ENCODE peak calls at places on chromosomes 4 and X, in ten cellular contexts. K is prostate gland, P is suprapubic skin, L is spleen, D is GM12892, C is breast epithelium, E is HL-60, W is transverse colon, M is upper lobe of left lung, A is sigmoid colon. Q is an unnamed sample.

GRCh38 chr4:119039779-119040178 is 95.9 kb upstream of the MYOZ2 start:
- DNase-seq in M (peak), P (no peak), K (no peak), E (no peak), L (no peak), W (no peak), A (no peak), D (no peak), C (no peak), Q (no peak)

GRCh38 chr4:99536148-99536728 is 25.4 kb downstream of the C4orf17 start:
- DNase-seq in K (no peak), P (no peak), C (no peak), L (no peak), E (no peak), W (no peak), M (no peak), D (no peak), A (no peak), Q (no peak)

GRCh38 chrX:51860679-51861078 is 32.7 kb upstream of the MAGED1 start:
- DNase-seq in L (no peak), W (peak), K (peak), D (no peak), C (no peak), P (no peak), M (no peak), A (no peak), E (no peak), Q (no peak)

GRCh38 chr4:99405433-99406115 is 29.6 kb downstream of the ADH7 start:
- DNase-seq in C (peak), K (peak), E (peak), W (peak), D (no peak), M (no peak), P (peak), L (no peak), A (peak), Q (no peak)

GRCh38 chr4:83112239-83112638 is 2.3 kb downstream of the PLAC8 start:
- DNase-seq in A (no peak), W (peak), L (no peak), M (no peak), D (no peak), K (no peak), E (peak), C (no peak), P (no peak), Q (no peak)

GRCh38 chrX:121987163-121987562 is 939.8 kb downstream of the GLUD2 start:
- DNase-seq in M (no peak), L (no peak), K (no peak), A (no peak), P (no peak), C (no peak), E (no peak), W (no peak), D (no peak), Q (no peak)

GRCh38 chr4:90317785-90318184 is 190.6 kb downstream of the CCSER1 start:
- DNase-seq in K (no peak), C (no peak), E (no peak), W (no peak), A (no peak), D (no peak), L (no peak), M (no peak), P (no peak), Q (no peak)

GRCh38 chrX:79270401-79270800 is 96.7 kb downstream of the ITM2A start:
- DNase-seq in K (no peak), L (peak), A (no peak), W (peak), M (no peak), C (no peak), P (no peak), E (peak), D (no peak), Q (no peak)

GRCh38 chr4:10590896-10591295 is 93.7 kb downstream of the CLNK start:
- DNase-seq in E (no peak), P (no peak), M (no peak), D (no peak), K (no peak), L (no peak), A (no peak), C (no peak), W (no peak), Q (no peak)

GRCh38 chr4:89048906-89049601 is 7.9 kb downstream of the FAM13A start:
- DNase-seq in A (no peak), L (no peak), M (no peak), E (no peak), D (no peak), P (no peak), C (no peak), K (no peak), W (no peak), Q (no peak)

GRCh38 chrX:20265726-20266681 is 705 bp downstream of the RPS6KA3 start:
- DNase-seq in P (peak), E (no peak), M (peak), C (no peak), D (peak), L (peak), A (peak), W (peak), K (peak), Q (no peak)

GRCh38 chr4:182143822-182144620 is 99.2 kb upstream of the TENM3 start:
- DNase-seq in K (no peak), A (no peak), D (no peak), P (no peak), C (no peak), L (no peak), W (peak), M (peak), E (no peak), Q (no peak)

GRCh38 chr4:172962564-172963353 is 205.9 kb upstream of the GALNT7 start:
- DNase-seq in A (peak), W (peak), E (no peak), K (peak), C (peak), L (no peak), M (no peak), D (no peak), P (no peak), Q (no peak)

GRCh38 chrX:129686422-129686948 is 31.7 kb upstream of the APLN start:
- DNase-seq in P (no peak), D (no peak), M (no peak), E (no peak), C (no peak), W (no peak), K (no peak), A (no peak), L (no peak), Q (peak)

GRCh38 chrX:138890491-138890890 is 179.0 kb upstream of the FGF13 start:
- DNase-seq in L (no peak), E (no peak), C (no peak), A (no peak), W (no peak), M (no peak), K (no peak), D (no peak), P (no peak), Q (no peak)

GRCh38 chrX:51837451-51837850 is 56.0 kb upstream of the MAGED1 start:
- DNase-seq in D (no peak), K (no peak), M (no peak), C (no peak), L (no peak), P (no peak), E (no peak), A (no peak), W (no peak), Q (no peak)

GRCh38 chrX:153645151-153645550 is 1.9 kb upstream of the DUSP9 start:
- DNase-seq in L (no peak), M (no peak), A (peak), K (no peak), E (no peak), D (no peak), C (no peak), P (no peak), W (no peak), Q (no peak)

GRCh38 chr4:55382515-55383003 is 13.2 kb upstream of the TMEM165 start:
- DNase-seq in D (no peak), M (no peak), P (no peak), A (no peak), L (no peak), W (no peak), K (no peak), E (no peak), C (no peak), Q (no peak)

GRCh38 chr4:93776386-93777080 is 52.0 kb upstream of the ATOH1 start:
- DNase-seq in C (no peak), W (no peak), M (no peak), A (no peak), L (no peak), D (no peak), P (no peak), K (no peak), E (no peak), Q (no peak)

GRCh38 chr4:168636506-168637176 is 139.8 kb downstream of the PALLD start:
- DNase-seq in L (no peak), K (no peak), C (no peak), D (no peak), W (no peak), M (no peak), P (no peak), A (no peak), E (no peak), Q (no peak)

GRCh38 chr4:6088950-6089349 is 70.7 kb upstream of the C4orf50 start:
- DNase-seq in A (peak), M (no peak), C (no peak), P (no peak), L (no peak), D (no peak), E (no peak), W (no peak), K (no peak), Q (no peak)

GRCh38 chr4:156084312-156084811 is 130.7 kb upstream of the CTSO start:
- DNase-seq in P (no peak), L (no peak), D (no peak), W (no peak), A (no peak), C (no peak), E (no peak), M (no peak), K (no peak), Q (no peak)
- TF ChIP-seq POLR2AphosphoS5 in P (no peak), L (no peak), D (no peak), W (no peak), A (no peak), C (no peak), E (no peak), M (no peak), K (no peak), Q (no peak)

DNA sequence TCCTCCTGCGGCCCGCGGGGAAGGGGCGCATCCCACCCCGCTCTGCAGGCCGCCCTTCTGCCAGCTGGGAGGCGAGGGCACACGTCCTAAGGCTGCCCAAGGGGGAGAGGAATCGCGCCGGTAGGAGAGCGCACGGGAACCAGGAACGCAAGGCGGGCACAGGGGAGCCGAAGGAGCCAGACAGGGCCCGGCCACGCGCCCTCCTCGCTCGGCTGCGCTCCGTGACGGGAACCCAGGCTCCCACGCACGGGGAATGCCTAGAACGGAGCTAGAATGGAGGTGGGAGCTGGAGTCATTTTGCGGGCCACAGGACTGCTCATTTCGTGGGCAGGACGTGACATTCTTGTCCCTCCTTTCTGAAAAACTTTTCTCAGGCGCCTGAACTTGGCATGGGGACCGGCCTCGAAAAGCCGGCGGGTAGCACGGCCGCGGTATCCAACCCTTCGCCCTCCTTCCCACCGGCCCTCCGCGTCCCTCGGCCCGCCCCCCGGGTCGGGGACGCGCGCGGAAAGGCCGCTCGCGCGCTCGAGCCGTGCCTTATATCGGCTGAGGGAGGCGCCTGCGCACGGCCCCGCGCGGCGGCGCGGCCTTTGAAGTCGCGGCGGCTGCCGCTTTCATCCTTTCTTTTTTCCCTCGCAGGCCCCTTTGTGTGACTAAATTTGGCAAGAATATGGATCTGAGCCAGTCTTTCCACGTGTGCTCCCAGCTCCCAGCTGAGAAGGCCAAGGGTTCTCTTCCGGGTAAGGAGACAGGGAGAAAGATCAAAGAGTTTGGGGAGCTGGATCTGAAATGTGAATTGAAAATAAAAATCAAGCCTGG is 4.3 kb upstream of the LEF1 start:
- DNase-seq in K (peak), M (peak), D (peak), A (no peak), E (no peak), P (no peak), L (peak), C (no peak), W (peak), Q (no peak)
- TF ChIP-seq POLR2AphosphoS5 in K (peak), M (peak), D (no peak), A (no peak), E (no peak), P (no peak), L (peak), C (no peak), W (no peak), Q (peak)

GRCh38 chr4:139266583-139267257 is 13.3 kb downstream of the MGARP start:
- DNase-seq in A (peak), C (peak), E (peak), M (no peak), K (no peak), L (peak), D (peak), P (peak), W (peak), Q (no peak)
- TF ChIP-seq POLR2AphosphoS5 in A (peak), C (no peak), E (no peak), M (no peak), K (no peak), L (peak), D (no peak), P (no peak), W (no peak), Q (peak)

DNA sequence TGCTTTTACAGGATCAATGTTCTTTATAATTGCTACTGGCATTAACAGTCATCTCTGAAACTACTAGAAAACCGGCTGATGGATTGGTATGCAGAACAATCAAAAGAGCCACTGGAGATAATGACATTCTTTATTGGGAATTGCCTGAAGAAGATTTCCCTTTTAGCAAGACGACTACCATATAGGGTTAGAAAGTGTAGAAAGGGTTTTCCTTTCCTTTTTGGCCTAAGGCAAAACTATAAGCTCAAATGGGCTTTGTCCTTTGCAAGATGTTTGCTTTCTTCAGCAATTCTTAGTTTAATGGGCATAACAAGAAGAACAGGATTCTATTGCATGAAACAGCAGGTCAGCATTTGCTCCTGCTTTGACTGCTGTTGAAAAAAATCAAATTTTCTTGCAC is 214.2 kb upstream of the PCDH10 start:
- DNase-seq in M (no peak), W (no peak), P (no peak), C (no peak), A (no peak), E (no peak), K (no peak), L (no peak), D (no peak), Q (no peak)
- TF ChIP-seq POLR2AphosphoS5 in M (no peak), W (no peak), P (no peak), C (no peak), A (no peak), E (no peak), K (no peak), L (no peak), D (no peak), Q (no peak)

GRCh38 chr4:176001171-176002006 is 64.3 kb upstream of the WDR17 start:
- DNase-seq in W (peak), A (peak), M (peak), C (no peak), E (no peak), L (peak), D (no peak), K (no peak), P (no peak), Q (no peak)
- TF ChIP-seq POLR2AphosphoS5 in W (no peak), A (peak), M (no peak), C (no peak), E (no peak), L (peak), D (no peak), K (no peak), P (no peak), Q (no peak)

Q was measured in vagina.